ENCODE peak calls at places on chromosomes 3 and 15, in ten cellular contexts. One of them, this sample, is unnamed.

GRCh38 chr15:99306694-99307338 is 55.5 kb downstream of the LRRC28 start:
- DNase-seq in PC-3: no peak
- DNase-seq in OCI-LY7: no peak
- DNase-seq in SK-N-SH: no peak
- DNase-seq in HepG2: peak; percentile 50
- DNase-seq in H9: no peak
- DNase-seq in astrocyte: no peak
- DNase-seq in PC-9: no peak
- DNase-seq in hepatocyte: peak; percentile 29
- DNase-seq in mammary epithelial cell: no peak
- DNase-seq in this sample: peak; percentile 62

GRCh38 chr3:119794971-119795612 is 13.2 kb downstream of the NR1I2 start:
- DNase-seq in astrocyte: peak; percentile 7
- DNase-seq in HepG2: peak; percentile 98
- DNase-seq in H9: peak; percentile 78
- DNase-seq in OCI-LY7: no peak
- DNase-seq in PC-9: peak; percentile 63
- DNase-seq in PC-3: peak; percentile 55
- DNase-seq in SK-N-SH: no peak
- DNase-seq in mammary epithelial cell: no peak
- DNase-seq in hepatocyte: peak; percentile 86
- DNase-seq in this sample: peak; percentile 87

GRCh38 chr15:35427091-35427490 is 118.9 kb downstream of the DPH6 start:
- DNase-seq in hepatocyte: peak; percentile 4
- DNase-seq in H9: no peak
- DNase-seq in PC-3: peak; percentile 40
- DNase-seq in HepG2: no peak
- DNase-seq in PC-9: peak; percentile 51
- DNase-seq in SK-N-SH: no peak
- DNase-seq in mammary epithelial cell: peak; percentile 46
- DNase-seq in astrocyte: peak; percentile 77
- DNase-seq in OCI-LY7: no peak
- DNase-seq in this sample: no peak

GRCh38 chr3:99967796-99968195 is 146.5 kb downstream of the FILIP1L start:
- DNase-seq in PC-9: no peak
- DNase-seq in PC-3: no peak
- DNase-seq in astrocyte: no peak
- DNase-seq in SK-N-SH: no peak
- DNase-seq in mammary epithelial cell: peak; percentile 74
- DNase-seq in hepatocyte: peak; percentile 31
- DNase-seq in OCI-LY7: no peak
- DNase-seq in HepG2: no peak
- DNase-seq in H9: no peak
- DNase-seq in this sample: no peak

GRCh38 chr15:71610991-71611720 is 199.2 kb upstream of the NR2E3 start:
- DNase-seq in mammary epithelial cell: no peak
- DNase-seq in OCI-LY7: no peak
- DNase-seq in PC-3: no peak
- DNase-seq in SK-N-SH: no peak
- DNase-seq in astrocyte: no peak
- DNase-seq in hepatocyte: no peak
- DNase-seq in PC-9: no peak
- DNase-seq in H9: no peak
- DNase-seq in HepG2: no peak
- DNase-seq in this sample: no peak

GRCh38 chr3:9955067-9955502 is 2.9 kb upstream of the PRRT3 start:
- DNase-seq in OCI-LY7: no peak
- DNase-seq in H9: peak; percentile 71
- DNase-seq in mammary epithelial cell: no peak
- DNase-seq in hepatocyte: no peak
- DNase-seq in SK-N-SH: no peak
- DNase-seq in PC-9: no peak
- DNase-seq in PC-3: no peak
- DNase-seq in astrocyte: no peak
- DNase-seq in HepG2: peak; percentile 65
- DNase-seq in this sample: no peak

GRCh38 chr3:12869025-12869695 is 27.8 kb upstream of the RPL32 start:
- DNase-seq in PC-9: no peak
- DNase-seq in HepG2: no peak
- DNase-seq in hepatocyte: peak; percentile 76
- DNase-seq in PC-3: no peak
- DNase-seq in SK-N-SH: peak; percentile 81
- DNase-seq in OCI-LY7: peak; percentile 46
- DNase-seq in mammary epithelial cell: no peak
- DNase-seq in astrocyte: no peak
- DNase-seq in H9: peak; percentile 84
- DNase-seq in this sample: peak; percentile 93

GRCh38 chr3:169404491-169404890 is 259.0 kb downstream of the MECOM start:
- DNase-seq in H9: no peak
- DNase-seq in PC-3: no peak
- DNase-seq in OCI-LY7: no peak
- DNase-seq in SK-N-SH: no peak
- DNase-seq in mammary epithelial cell: no peak
- DNase-seq in PC-9: no peak
- DNase-seq in hepatocyte: no peak
- DNase-seq in astrocyte: no peak
- DNase-seq in HepG2: no peak
- DNase-seq in this sample: peak; percentile 18

GRCh38 chr15:58459045-58459444 is 27.3 kb downstream of the LIPC start:
- DNase-seq in HepG2: no peak
- DNase-seq in mammary epithelial cell: no peak
- DNase-seq in PC-3: no peak
- DNase-seq in H9: no peak
- DNase-seq in OCI-LY7: no peak
- DNase-seq in PC-9: no peak
- DNase-seq in astrocyte: no peak
- DNase-seq in SK-N-SH: no peak
- DNase-seq in hepatocyte: no peak
- DNase-seq in this sample: no peak

GRCh38 chr15:68578175-68578959 is 426 bp upstream of the CORO2B start:
- DNase-seq in PC-3: peak; percentile 32
- DNase-seq in OCI-LY7: peak; percentile 76
- DNase-seq in SK-N-SH: peak; percentile 81
- DNase-seq in H9: peak; percentile 65
- DNase-seq in hepatocyte: peak; percentile 78
- DNase-seq in HepG2: no peak
- DNase-seq in mammary epithelial cell: peak; percentile 33
- DNase-seq in astrocyte: peak; percentile 41
- DNase-seq in PC-9: no peak
- DNase-seq in this sample: peak; percentile 79

GRCh38 chr15:34217587-34218225 is 7.1 kb upstream of the EMC4 start:
- DNase-seq in hepatocyte: no peak
- DNase-seq in HepG2: no peak
- DNase-seq in PC-3: peak; percentile 95
- DNase-seq in astrocyte: peak; percentile 74
- DNase-seq in PC-9: peak; percentile 72
- DNase-seq in SK-N-SH: no peak
- DNase-seq in H9: no peak
- DNase-seq in mammary epithelial cell: peak; percentile 83
- DNase-seq in OCI-LY7: no peak
- DNase-seq in this sample: no peak

GRCh38 chr15:59523702-59524101 is 85.7 kb downstream of the FAM81A start:
- DNase-seq in SK-N-SH: no peak
- DNase-seq in HepG2: no peak
- DNase-seq in OCI-LY7: no peak
- DNase-seq in PC-3: no peak
- DNase-seq in H9: no peak
- DNase-seq in hepatocyte: no peak
- DNase-seq in mammary epithelial cell: no peak
- DNase-seq in PC-9: no peak
- DNase-seq in astrocyte: no peak
- DNase-seq in this sample: no peak
- H2AFZ ChIP-seq in SK-N-SH: no peak overlapping the region
- H2AFZ ChIP-seq in HepG2: no peak overlapping the region
- H2AFZ ChIP-seq in OCI-LY7: peak overlapping the region; percentile 79
- H2AFZ ChIP-seq in PC-3: no peak overlapping the region
- H2AFZ ChIP-seq in H9: no peak overlapping the region
- H2AFZ ChIP-seq in hepatocyte: no peak overlapping the region
- H2AFZ ChIP-seq in mammary epithelial cell: no peak overlapping the region
- H2AFZ ChIP-seq in PC-9: no peak overlapping the region
- H2AFZ ChIP-seq in astrocyte: no peak overlapping the region
- H2AFZ ChIP-seq in this sample: no peak overlapping the region

DNA sequence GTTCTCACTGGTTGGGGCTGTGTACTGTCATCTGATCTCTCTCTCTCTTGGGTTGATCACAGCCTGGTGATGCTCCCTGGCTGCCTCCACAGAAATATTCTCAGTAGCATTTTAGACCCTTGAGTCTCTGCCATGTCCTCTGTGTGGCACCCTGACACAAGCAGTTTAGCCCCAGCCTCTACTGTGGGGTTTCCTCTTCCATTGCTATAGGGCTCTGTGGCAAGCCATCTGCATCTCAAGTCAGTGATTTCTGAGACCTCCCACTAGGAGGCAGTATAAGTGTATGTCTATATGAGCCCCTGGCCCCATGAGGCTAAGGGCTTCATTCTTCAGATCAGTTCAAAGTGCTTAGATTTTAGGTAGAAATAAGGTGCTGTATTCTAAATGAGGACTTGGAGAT is 50.6 kb upstream of the PLAAT1 start:
- DNase-seq in PC-9: no peak
- DNase-seq in OCI-LY7: peak; percentile 3
- DNase-seq in PC-3: peak; percentile 44
- DNase-seq in H9: peak; percentile 79
- DNase-seq in astrocyte: peak; percentile 6
- DNase-seq in hepatocyte: peak; percentile 65
- DNase-seq in SK-N-SH: peak; percentile 44
- DNase-seq in HepG2: peak; percentile 23
- DNase-seq in mammary epithelial cell: peak; percentile 21
- DNase-seq in this sample: peak; percentile 88
- TF ChIP-seq CTCF in PC-9: peak; percentile 51
- TF ChIP-seq CTCF in OCI-LY7: peak; percentile 66
- TF ChIP-seq CTCF in PC-3: peak; percentile 64
- TF ChIP-seq CTCF in H9: peak; percentile 87
- TF ChIP-seq CTCF in astrocyte: peak; percentile 30
- TF ChIP-seq CTCF in hepatocyte: peak; percentile 44
- TF ChIP-seq CTCF in SK-N-SH: peak; percentile 53
- TF ChIP-seq CTCF in HepG2: peak; percentile 43
- TF ChIP-seq CTCF in mammary epithelial cell: peak; percentile 73
- TF ChIP-seq CTCF in this sample: peak; percentile 77

GRCh38 chr3:155228636-155229035 is 64.8 kb downstream of the STRIT1 start:
- DNase-seq in PC-9: no peak
- DNase-seq in astrocyte: no peak
- DNase-seq in OCI-LY7: no peak
- DNase-seq in H9: no peak
- DNase-seq in PC-3: no peak
- DNase-seq in mammary epithelial cell: no peak
- DNase-seq in SK-N-SH: no peak
- DNase-seq in HepG2: no peak
- DNase-seq in hepatocyte: no peak
- DNase-seq in this sample: no peak

GRCh38 chr3:155229086-155229485 is 64.4 kb downstream of the STRIT1 start:
- DNase-seq in HepG2: no peak
- DNase-seq in PC-9: no peak
- DNase-seq in astrocyte: no peak
- DNase-seq in hepatocyte: no peak
- DNase-seq in SK-N-SH: no peak
- DNase-seq in mammary epithelial cell: no peak
- DNase-seq in H9: no peak
- DNase-seq in OCI-LY7: no peak
- DNase-seq in PC-3: no peak
- DNase-seq in this sample: no peak

GRCh38 chr3:155227141-155227540 is 66.3 kb downstream of the STRIT1 start:
- DNase-seq in PC-3: no peak
- DNase-seq in hepatocyte: no peak
- DNase-seq in HepG2: no peak
- DNase-seq in mammary epithelial cell: no peak
- DNase-seq in PC-9: no peak
- DNase-seq in astrocyte: no peak
- DNase-seq in OCI-LY7: no peak
- DNase-seq in H9: no peak
- DNase-seq in SK-N-SH: no peak
- DNase-seq in this sample: no peak

GRCh38 chr3:155230382-155230781 is 63.1 kb downstream of the STRIT1 start:
- DNase-seq in astrocyte: peak; percentile 8
- DNase-seq in OCI-LY7: no peak
- DNase-seq in PC-9: no peak
- DNase-seq in SK-N-SH: no peak
- DNase-seq in HepG2: no peak
- DNase-seq in H9: no peak
- DNase-seq in hepatocyte: no peak
- DNase-seq in mammary epithelial cell: peak; percentile 71
- DNase-seq in PC-3: no peak
- DNase-seq in this sample: no peak

DNA sequence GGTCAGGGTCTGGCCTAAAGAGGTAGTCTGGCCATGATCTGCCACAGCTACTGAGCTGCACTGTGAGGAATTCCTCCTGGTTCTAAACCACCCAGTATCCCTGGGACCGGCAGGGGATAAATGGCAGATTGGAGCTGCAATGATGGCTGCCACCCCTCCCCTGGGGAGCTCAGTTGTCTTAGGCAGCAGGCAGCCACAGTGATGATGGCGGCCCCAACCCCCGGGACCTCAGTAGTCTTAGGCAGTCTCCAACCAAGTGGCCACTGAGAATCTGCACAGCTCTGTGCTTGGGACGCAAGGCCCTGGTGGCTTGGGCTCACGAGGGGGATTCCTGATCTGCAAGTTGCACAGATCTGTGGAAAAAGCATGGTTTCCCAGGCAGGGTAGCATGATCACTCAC is 68.1 kb downstream of the STRIT1 start:
- DNase-seq in HepG2: no peak
- DNase-seq in H9: no peak
- DNase-seq in SK-N-SH: no peak
- DNase-seq in OCI-LY7: no peak
- DNase-seq in mammary epithelial cell: no peak
- DNase-seq in astrocyte: no peak
- DNase-seq in PC-9: no peak
- DNase-seq in PC-3: no peak
- DNase-seq in hepatocyte: no peak
- DNase-seq in this sample: no peak
- H2AFZ ChIP-seq in HepG2: no peak overlapping the region
- H2AFZ ChIP-seq in H9: no peak overlapping the region
- H2AFZ ChIP-seq in SK-N-SH: no peak overlapping the region
- H2AFZ ChIP-seq in OCI-LY7: no peak overlapping the region
- H2AFZ ChIP-seq in mammary epithelial cell: no peak overlapping the region
- H2AFZ ChIP-seq in astrocyte: no peak overlapping the region
- H2AFZ ChIP-seq in PC-9: no peak overlapping the region
- H2AFZ ChIP-seq in PC-3: no peak overlapping the region
- H2AFZ ChIP-seq in hepatocyte: no peak overlapping the region
- H2AFZ ChIP-seq in this sample: peak overlapping the region; percentile 76

DNA sequence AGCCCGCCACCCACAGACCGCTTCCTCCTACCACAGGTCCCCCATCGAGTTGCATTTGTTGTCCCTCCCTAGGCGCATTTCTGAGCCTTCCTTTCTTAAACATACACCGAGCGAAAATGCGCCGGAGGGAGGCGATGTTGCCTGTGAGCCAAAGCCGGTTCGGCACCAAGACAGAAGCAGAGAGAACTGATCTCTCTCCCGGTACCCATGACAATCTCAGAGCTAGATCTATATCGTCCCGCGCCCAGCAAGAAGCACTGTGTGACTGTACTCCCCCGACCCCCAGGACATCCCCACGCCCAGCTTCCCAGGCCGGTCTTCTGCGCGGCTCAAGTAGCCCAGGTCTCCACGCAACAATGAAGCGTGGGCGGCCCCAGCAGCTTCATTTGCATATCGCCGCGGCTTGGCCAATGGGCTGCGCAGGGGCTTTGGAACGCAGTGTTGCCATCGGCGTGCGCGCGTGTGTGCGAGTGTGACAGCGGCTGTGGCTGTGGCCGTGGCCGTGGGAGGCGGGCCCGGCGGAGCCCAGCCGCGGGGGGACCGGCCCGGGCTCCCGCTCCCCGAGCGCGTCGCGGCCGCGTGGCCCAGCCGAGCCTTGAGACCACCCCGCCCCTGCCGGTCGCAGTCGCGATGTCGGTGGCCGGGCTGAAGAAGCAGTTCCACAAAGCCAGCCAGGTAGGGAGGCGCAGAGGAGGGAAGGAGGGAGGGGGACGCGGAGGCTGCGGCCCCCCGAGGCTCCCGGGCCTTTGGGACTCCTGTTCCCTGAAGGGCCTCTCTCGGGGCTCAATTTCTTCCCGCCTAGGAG is at the start of gene SH3GL3:
- DNase-seq in hepatocyte: peak; percentile 90
- DNase-seq in astrocyte: peak; percentile 79
- DNase-seq in PC-9: no peak
- DNase-seq in mammary epithelial cell: peak; percentile 79
- DNase-seq in H9: peak; percentile 87
- DNase-seq in PC-3: peak; percentile 81
- DNase-seq in OCI-LY7: no peak
- DNase-seq in HepG2: no peak
- DNase-seq in SK-N-SH: peak; percentile 82
- DNase-seq in this sample: peak; percentile 93
- TF ChIP-seq CTCF in hepatocyte: peak; percentile 68
- TF ChIP-seq CTCF in astrocyte: peak; percentile 26
- TF ChIP-seq CTCF in PC-9: no peak
- TF ChIP-seq CTCF in mammary epithelial cell: peak; percentile 62
- TF ChIP-seq CTCF in H9: peak; percentile 64
- TF ChIP-seq CTCF in PC-3: peak; percentile 72
- TF ChIP-seq CTCF in OCI-LY7: no peak
- TF ChIP-seq CTCF in HepG2: no peak
- TF ChIP-seq CTCF in SK-N-SH: peak; percentile 48
- TF ChIP-seq CTCF in this sample: peak; percentile 51

This sample was measured in neural progenitor cell.